ENCODE peak calls at places on chromosome 10, in four cellular contexts. A, M, T and V are unnamed samples.

GRCh38 chr10:119872610-119872859 is at the start of gene MCMBP:
- DNase-seq in T (no peak), A (no peak), M (no peak), V (no peak)

GRCh38 chr10:130491011-130491697 is 355.0 kb downstream of the GLRX3 start:
- DNase-seq in M (no peak), A (no peak), T (no peak), V (no peak)

GRCh38 chr10:129690248-129691070 is 223.4 kb downstream of the MGMT start:
- DNase-seq in M (no peak), T (no peak), A (no peak), V (no peak)

GRCh38 chr10:119693262-119693957 is 32.4 kb upstream of the INPP5F start:
- DNase-seq in T (no peak), A (no peak), M (no peak), V (no peak)

GRCh38 chr10:101829561-101830315 is 11.5 kb upstream of the OGA start:
- DNase-seq in A (no peak), M (no peak), T (peak), V (peak)

GRCh38 chr10:52539463-52539862 is 225.4 kb downstream of the DKK1 start:
- DNase-seq in T (no peak), A (peak), M (peak), V (peak)

GRCh38 chr10:130018730-130019185 is 54.7 kb upstream of the EBF3 start:
- DNase-seq in M (no peak), T (no peak), A (no peak), V (no peak)

GRCh38 chr10:44186150-44186549 is 198.7 kb downstream of the CXCL12 start:
- DNase-seq in M (no peak), T (peak), A (peak), V (peak)

GRCh38 chr10:101859530-101859929 is 15.9 kb upstream of the KCNIP2 start:
- DNase-seq in T (no peak), M (no peak), A (no peak), V (no peak)

GRCh38 chr10:112755446-112756117 is 194.5 kb upstream of the TCF7L2 start:
- DNase-seq in A (no peak), T (no peak), M (no peak), V (no peak)

GRCh38 chr10:3777876-3778707 is 6.9 kb downstream of the KLF6 start:
- DNase-seq in T (no peak), M (no peak), A (peak), V (peak)

GRCh38 chr10:106973301-106973700 is 191.2 kb downstream of the SORCS1 start:
- DNase-seq in A (no peak), M (no peak), T (no peak), V (no peak)

GRCh38 chr10:32946108-32946507 is 11.9 kb downstream of the ITGB1 start:
- DNase-seq in T (no peak), M (no peak), A (no peak), V (no peak)

GRCh38 chr10:58384095-58384494 is 1.1 kb upstream of the TFAM start:
- DNase-seq in M (no peak), T (no peak), A (no peak), V (no peak)

GRCh38 chr10:120841522-120842189 is 9.5 kb upstream of the WDR11 start:
- DNase-seq in T (no peak), M (no peak), A (no peak), V (no peak)

GRCh38 chr10:87767253-87767652 is 50.8 kb downstream of the ATAD1 start:
- DNase-seq in M (no peak), T (no peak), A (peak), V (no peak)

GRCh38 chr10:92110039-92110794 is 180.7 kb downstream of the CPEB3 start:
- DNase-seq in M (no peak), T (no peak), A (peak), V (peak)

GRCh38 chr10:96971324-96971723 is 139.2 kb downstream of the LCOR start:
- DNase-seq in T (no peak), A (no peak), M (no peak), V (no peak)

GRCh38 chr10:1253476-1254353 is 197.5 kb downstream of the WDR37 start:
- DNase-seq in T (no peak), A (no peak), M (no peak), V (no peak)

GRCh38 chr10:14736600-14737081 is 38.1 kb downstream of the FAM107B start:
- DNase-seq in M (no peak), A (peak), T (no peak), V (no peak)
- H3K4me3 ChIP-seq in M (no peak), A (no peak), T (no peak), V (no peak)

DNA sequence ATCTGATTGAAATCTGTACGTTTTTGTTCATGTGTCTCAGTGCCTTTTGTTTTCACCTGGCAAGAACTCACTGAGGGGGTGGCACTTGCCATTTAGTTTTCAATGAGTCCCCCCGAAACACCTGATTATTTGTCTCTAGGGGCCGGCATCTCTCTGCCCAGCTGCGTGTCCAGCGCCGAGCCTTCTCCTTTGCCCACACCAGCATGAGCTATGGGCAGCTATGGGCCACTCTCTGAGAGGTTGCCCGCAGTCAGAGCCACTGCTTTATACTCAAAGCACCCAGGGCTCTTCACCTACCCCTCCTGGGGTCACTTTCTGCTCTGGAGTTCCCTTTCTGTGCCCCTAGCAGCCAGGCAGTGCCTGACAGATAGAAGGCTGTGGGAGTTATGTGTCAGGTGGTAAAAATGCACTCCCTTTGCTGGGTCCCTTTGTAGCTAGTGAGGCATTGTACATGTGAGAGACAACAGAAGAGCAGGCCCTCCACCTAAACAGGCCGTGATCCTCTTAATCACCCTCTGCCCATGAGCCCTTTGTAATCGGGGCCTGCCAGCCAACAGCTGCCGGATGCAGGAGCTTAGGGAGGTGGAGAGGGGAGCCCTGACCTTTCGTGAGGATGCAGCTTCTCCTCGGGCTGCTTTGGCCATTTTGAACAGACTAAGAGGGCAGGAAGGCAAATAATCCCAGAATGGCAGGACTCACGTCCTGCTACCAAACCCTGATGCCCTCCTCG is 133.0 kb upstream of the NPS start:
- DNase-seq in M (no peak), A (no peak), T (no peak), V (no peak)
- H3K4me3 ChIP-seq in M (no peak), A (no peak), T (no peak), V (no peak)

GRCh38 chr10:21523557-21524008 is 1.9 kb downstream of the SKIDA1 start:
- DNase-seq in T (no peak), M (no peak), A (peak), V (peak)

GRCh38 chr10:21524526-21525366 is 736 bp downstream of the SKIDA1 start:
- DNase-seq in A (peak), M (peak), T (no peak), V (peak)

GRCh38 chr10:21523007-21523406 is 2.5 kb downstream of the SKIDA1 start:
- DNase-seq in M (peak), A (no peak), T (no peak), V (no peak)

GRCh38 chr10:21525367-21526183 is at the start of gene SKIDA1:
- DNase-seq in A (peak), T (peak), M (peak), V (peak)

GRCh38 chr10:21524131-21524525 is 1.4 kb downstream of the SKIDA1 start:
- DNase-seq in M (no peak), T (no peak), A (no peak), V (no peak)
- H3K4me3 ChIP-seq in M (peak), T (no peak), A (peak), V (peak)

GRCh38 chr10:114499630-114500190 is 95.4 kb upstream of the AFAP1L2 start:
- DNase-seq in A (no peak), T (no peak), M (no peak), V (no peak)
- H3K4me3 ChIP-seq in A (no peak), T (no peak), M (no peak), V (no peak)

GRCh38 chr10:48604039-48604407 is 850 bp downstream of the ARHGAP22 start:
- DNase-seq in M (no peak), A (no peak), T (no peak), V (no peak)
- H3K4me3 ChIP-seq in M (peak), A (peak), T (no peak), V (peak)

GRCh38 chr10:35394934-35395333 is 58.6 kb downstream of the CCNY start:
- DNase-seq in A (no peak), M (no peak), T (no peak), V (no peak)
- H3K4me3 ChIP-seq in A (no peak), M (no peak), T (no peak), V (no peak)

DNA sequence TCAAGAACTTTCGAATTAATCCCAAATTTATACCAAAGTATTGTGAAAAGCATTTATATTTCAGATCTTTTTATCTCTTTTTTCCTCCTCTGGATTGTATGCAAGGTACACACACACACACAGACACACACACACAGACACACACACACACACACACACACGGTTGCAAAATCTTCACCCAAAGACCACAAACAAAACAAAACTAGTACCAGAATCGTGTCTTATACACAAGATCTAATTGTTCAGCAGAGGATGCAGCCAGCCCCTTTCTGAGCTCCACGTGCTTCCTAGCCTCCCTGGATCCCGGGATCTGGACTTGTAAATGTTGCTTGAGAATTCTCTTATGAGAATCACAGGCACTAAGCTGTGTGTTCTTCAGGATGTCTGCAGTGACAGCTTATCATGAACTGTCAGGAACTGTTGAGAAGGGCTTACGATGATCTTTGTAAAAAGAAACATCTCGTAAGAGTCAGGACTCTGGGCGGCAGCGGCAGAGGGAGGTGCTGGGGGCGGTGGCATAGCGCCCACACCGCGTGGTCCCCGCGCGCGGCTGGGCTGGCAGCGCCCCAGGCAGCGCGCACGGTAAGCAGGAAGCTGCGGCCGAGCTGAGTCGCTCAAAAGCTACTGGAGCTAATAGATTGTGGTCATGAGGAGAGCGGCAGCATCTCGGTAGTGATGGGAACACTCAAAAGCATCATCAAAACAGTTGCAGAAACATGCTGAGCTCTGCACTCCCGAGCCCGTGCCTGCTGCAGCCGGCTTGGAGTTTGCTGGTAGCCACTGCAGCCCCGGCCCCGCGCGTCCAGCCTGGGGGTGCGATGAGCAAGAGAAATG is 277.6 kb downstream of the GATA3 start:
- DNase-seq in A (no peak), T (no peak), M (peak), V (peak)
- H3K4me3 ChIP-seq in A (no peak), T (no peak), M (peak), V (no peak)

GRCh38 chr10:63798599-63799498 is 277.6 kb downstream of the REEP3 start:
- DNase-seq in T (peak), M (peak), A (peak), V (peak)
- H3K4me3 ChIP-seq in T (no peak), M (no peak), A (no peak), V (no peak)